ENCODE peak calls at places on chromosomes 1 and 21, in five cellular contexts. T is dorsolateral prefrontal cortex, F is AG10803, R is AG04449, Q is cardiac fibroblast. O is an unnamed sample.

GRCh38 chr1:107669996-107670395 is 295.0 kb downstream of the VAV3 start:
- DNase-seq in T (no peak), F (peak), R (no peak), Q (peak), O (no peak)

GRCh38 chr1:183385746-183386145 is 32.4 kb downstream of the NMNAT2 start:
- DNase-seq in T (no peak), F (no peak), R (no peak), Q (no peak), O (no peak)

GRCh38 chr21:29145354-29145782 is 14.9 kb downstream of the MAP3K7CL start:
- DNase-seq in T (peak), F (peak), R (peak), Q (peak), O (peak)

GRCh38 chr1:6603851-6604558 is 1.3 kb upstream of the KLHL21 start:
- DNase-seq in T (no peak), F (peak), R (peak), Q (peak), O (peak)

GRCh38 chr1:11842154-11843041 is 5.2 kb downstream of the NPPA start:
- DNase-seq in T (no peak), F (no peak), R (no peak), Q (peak), O (no peak)

GRCh38 chr1:57447551-57447950 is 23.7 kb upstream of the DAB1 start:
- DNase-seq in T (no peak), F (no peak), R (no peak), Q (no peak), O (no peak)

GRCh38 chr21:34911360-34911759 is 137.7 kb downstream of the RUNX1 start:
- DNase-seq in T (no peak), F (no peak), R (no peak), Q (no peak), O (no peak)

GRCh38 chr1:107622975-107623374 is 342.0 kb downstream of the VAV3 start:
- DNase-seq in T (no peak), F (peak), R (peak), Q (no peak), O (peak)

GRCh38 chr1:30417701-30418425 is 305.5 kb downstream of the MATN1 start:
- DNase-seq in T (no peak), F (no peak), R (no peak), Q (no peak), O (no peak)

GRCh38 chr1:243903904-243904303 is 53.9 kb upstream of the AKT3 start:
- DNase-seq in T (no peak), F (no peak), R (no peak), Q (peak), O (no peak)

GRCh38 chr1:185279571-185279970 is 37.5 kb downstream of the IVNS1ABP start:
- DNase-seq in T (no peak), F (peak), R (no peak), Q (no peak), O (peak)

GRCh38 chr1:200036616-200037270 is 9.2 kb downstream of the NR5A2 start:
- DNase-seq in T (no peak), F (no peak), R (no peak), Q (no peak), O (no peak)

DNA sequence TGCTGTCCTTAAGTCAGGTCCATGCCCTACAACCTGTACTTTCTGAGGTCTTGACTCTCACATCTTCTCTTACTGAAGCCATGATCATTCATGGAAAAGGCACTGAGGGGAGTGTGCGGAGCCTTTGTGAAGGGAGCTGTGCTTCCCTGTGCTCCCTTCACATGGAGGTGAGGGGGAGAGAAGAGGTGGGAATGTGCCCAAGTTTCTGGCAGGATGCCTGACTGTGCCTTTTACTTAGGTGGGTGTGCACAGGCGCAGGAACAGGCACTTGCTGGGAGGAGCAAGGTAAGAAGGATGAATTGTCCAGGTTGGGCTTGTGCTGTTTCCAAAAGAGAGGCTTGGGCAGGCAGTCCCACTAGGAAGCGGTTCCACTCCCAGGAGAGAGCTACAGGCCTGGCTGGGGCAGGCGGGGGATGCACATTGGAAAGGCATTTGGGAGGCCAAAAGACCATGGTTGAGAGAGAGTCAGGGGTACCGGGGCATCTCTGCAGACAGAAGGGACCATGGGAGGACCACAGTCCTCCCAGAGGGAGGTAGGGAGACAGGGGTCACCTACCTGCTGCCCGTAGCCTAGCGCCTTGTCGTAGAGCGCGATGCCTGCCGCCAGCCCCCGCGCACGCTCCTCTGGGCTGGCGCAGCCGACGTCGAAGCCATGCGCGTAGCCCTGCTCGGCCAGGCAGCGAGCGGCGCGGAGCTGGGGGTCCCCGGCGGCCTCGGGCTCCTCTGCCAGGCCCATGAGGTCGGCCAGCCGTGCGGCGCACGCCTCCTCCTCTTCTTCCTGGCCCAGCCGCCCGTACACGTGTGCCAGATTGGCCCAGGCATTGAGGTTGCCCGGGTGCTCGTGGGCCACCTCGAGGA is 853 bp downstream of the TTC22 start:
- DNase-seq in T (no peak), F (no peak), R (no peak), Q (no peak), O (no peak)
- H3K4me3 ChIP-seq in T (no peak), F (no peak), R (no peak), Q (no peak), O (no peak)

GRCh38 chr1:160544647-160545046 is 21.6 kb upstream of the SLAMF6 start:
- DNase-seq in T (no peak), F (peak), R (no peak), Q (peak), O (no peak)
- TF ChIP-seq CTCF in T (peak), F (peak), R (peak), Q (peak), O (peak)

GRCh38 chr1:220516722-220517042 is 11.3 kb upstream of the MARK1 start:
- DNase-seq in T (no peak), F (no peak), R (no peak), Q (no peak), O (no peak)
- H3K4me3 ChIP-seq in T (no peak), F (no peak), R (no peak), Q (no peak), O (no peak)

GRCh38 chr1:21490774-21491482 is 18.3 kb upstream of the ALPL start:
- DNase-seq in T (no peak), F (peak), R (no peak), Q (peak), O (peak)
- TF ChIP-seq CTCF in T (peak), F (peak), R (peak), Q (peak), O (peak)

DNA sequence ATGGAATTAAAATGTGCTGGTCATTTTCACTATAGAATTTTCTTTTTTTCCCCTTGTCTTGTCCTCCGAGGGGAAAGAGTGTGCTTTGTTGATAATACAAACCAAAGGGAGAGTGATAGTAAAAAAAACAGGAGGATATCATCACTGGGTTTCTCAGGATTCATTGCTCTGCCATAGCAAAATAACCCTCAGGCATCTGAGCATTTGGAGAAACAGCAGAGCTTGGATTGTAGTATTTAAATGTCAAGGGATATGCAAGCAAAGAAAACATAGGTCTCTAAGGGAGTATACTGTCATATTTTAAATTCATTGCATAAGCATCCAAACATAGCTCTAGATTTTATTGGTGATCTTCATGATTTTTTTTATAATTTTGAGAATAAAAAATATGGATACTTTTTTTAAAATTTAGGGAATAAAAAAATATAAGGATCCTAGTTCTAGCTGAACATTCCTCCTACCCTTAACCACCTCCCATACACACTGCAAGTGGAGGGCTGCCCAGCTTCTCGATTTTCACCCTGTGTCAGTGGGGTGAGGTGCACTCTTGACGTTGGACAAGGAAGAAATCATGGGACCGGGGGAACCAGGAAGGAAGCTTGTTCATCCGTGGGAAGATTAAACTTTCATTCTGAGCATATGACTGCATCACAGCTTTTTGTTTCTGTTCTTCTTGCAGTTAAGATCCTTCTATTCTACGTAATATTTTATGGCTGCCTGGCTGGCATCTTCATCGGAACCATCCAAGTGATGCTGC is 4.4 kb downstream of the ATP1B1 start:
- DNase-seq in T (no peak), F (no peak), R (no peak), Q (peak), O (no peak)
- H3K4me3 ChIP-seq in T (peak), F (no peak), R (no peak), Q (no peak), O (peak)

GRCh38 chr21:30206551-30207251 is 9.2 kb downstream of the CLDN8 start:
- DNase-seq in T (no peak), F (peak), R (no peak), Q (peak), O (peak)
- TF ChIP-seq CTCF in T (no peak), F (no peak), R (no peak), Q (no peak), O (no peak)